ENCODE peak calls at places on chromosomes 12 and 14, in five cellular contexts. H, M, Z, B and T are unnamed samples.

GRCh38 chr14:34741840-34742239 is 27.4 kb upstream of the CFL2 start:
- DNase-seq in H (no peak), B (no peak), M (no peak), Z (no peak), T (no peak)

GRCh38 chr14:33617154-33617553 is 333.7 kb downstream of the EGLN3 start:
- DNase-seq in B (peak), Z (no peak), H (no peak), M (no peak), T (no peak)

GRCh38 chr12:18296201-18296908 is 35.0 kb downstream of the PIK3C2G start:
- DNase-seq in B (no peak), Z (no peak), M (no peak), H (no peak), T (no peak)

GRCh38 chr14:24322672-24323071 is 11.4 kb downstream of the LTB4R start:
- DNase-seq in M (no peak), H (no peak), B (no peak), Z (no peak), T (no peak)

GRCh38 chr12:131684015-131684725 is 26.7 kb upstream of the SFSWAP start:
- DNase-seq in B (no peak), M (no peak), H (no peak), Z (no peak), T (no peak)

GRCh38 chr14:34064349-34064748 is 113.5 kb upstream of the EGLN3 start:
- DNase-seq in H (no peak), Z (no peak), B (no peak), M (no peak), T (peak)

GRCh38 chr14:50932159-50932558 is 12.1 kb downstream of the PYGL start:
- DNase-seq in Z (no peak), H (no peak), M (no peak), B (no peak), T (no peak)

GRCh38 chr12:26124491-26125450 is at the start of gene BHLHE41:
- DNase-seq in Z (peak), M (peak), H (peak), B (peak), T (peak)

GRCh38 chr12:82740129-82741000 is 53.7 kb downstream of the TMTC2 start:
- DNase-seq in H (no peak), Z (no peak), M (peak), B (peak), T (no peak)

GRCh38 chr12:26493656-26494055 is 298.3 kb downstream of the SSPN start:
- DNase-seq in H (no peak), M (no peak), B (no peak), Z (no peak), T (peak)

GRCh38 chr14:90819734-90820393 is 3.6 kb upstream of the TTC7B start:
- DNase-seq in B (no peak), M (no peak), Z (no peak), H (no peak), T (peak)

GRCh38 chr12:70691018-70691672 is 53.9 kb upstream of the PTPRB start:
- DNase-seq in M (no peak), Z (no peak), H (no peak), B (peak), T (no peak)

GRCh38 chr12:89101440-89101839 is 250.9 kb downstream of the DUSP6 start:
- DNase-seq in B (no peak), Z (no peak), H (no peak), M (no peak), T (no peak)

GRCh38 chr14:54420478-54421116 is 20.6 kb downstream of the CNIH1 start:
- DNase-seq in H (no peak), B (peak), Z (peak), M (no peak), T (peak)

GRCh38 chr12:108173160-108173559 is 44.1 kb downstream of the WSCD2 start:
- DNase-seq in Z (no peak), B (no peak), M (peak), H (no peak), T (no peak)

GRCh38 chr14:52821805-52822250 is 30.4 kb upstream of the GNPNAT1 start:
- DNase-seq in M (no peak), H (no peak), B (no peak), Z (no peak), T (no peak)
- H3K4me2 ChIP-seq in M (no peak), H (no peak), B (no peak), Z (no peak), T (no peak)

GRCh38 chr12:116368196-116369194 is 91.0 kb upstream of the MED13L start:
- DNase-seq in Z (no peak), B (peak), H (no peak), M (no peak), T (peak)
- H4K8ac ChIP-seq in Z (no peak), B (no peak), H (no peak), M (no peak), T (no peak)

DNA sequence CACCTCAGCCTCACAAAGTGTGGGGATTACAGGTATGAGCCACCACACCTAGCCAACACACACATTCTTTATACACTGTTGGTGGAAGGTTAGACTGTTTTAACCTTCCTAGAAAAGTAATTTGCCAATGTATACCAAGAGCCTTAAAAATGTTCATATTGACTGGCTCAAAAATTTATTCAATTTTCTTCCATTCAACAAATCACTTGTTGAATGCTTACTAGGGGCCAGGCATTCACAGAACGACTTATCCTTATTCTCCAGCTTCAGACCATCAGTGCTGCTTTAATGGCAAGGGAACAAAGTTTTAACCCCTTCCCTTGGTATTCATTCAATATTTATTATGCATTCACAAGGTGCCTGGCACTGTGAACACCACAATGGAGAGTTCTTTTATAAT is 3.0 kb downstream of the NR2C1 start:
- DNase-seq in H (no peak), M (no peak), B (no peak), Z (no peak), T (no peak)
- H2BK12ac ChIP-seq in H (no peak), M (no peak), B (no peak), Z (no peak), T (no peak)

DNA sequence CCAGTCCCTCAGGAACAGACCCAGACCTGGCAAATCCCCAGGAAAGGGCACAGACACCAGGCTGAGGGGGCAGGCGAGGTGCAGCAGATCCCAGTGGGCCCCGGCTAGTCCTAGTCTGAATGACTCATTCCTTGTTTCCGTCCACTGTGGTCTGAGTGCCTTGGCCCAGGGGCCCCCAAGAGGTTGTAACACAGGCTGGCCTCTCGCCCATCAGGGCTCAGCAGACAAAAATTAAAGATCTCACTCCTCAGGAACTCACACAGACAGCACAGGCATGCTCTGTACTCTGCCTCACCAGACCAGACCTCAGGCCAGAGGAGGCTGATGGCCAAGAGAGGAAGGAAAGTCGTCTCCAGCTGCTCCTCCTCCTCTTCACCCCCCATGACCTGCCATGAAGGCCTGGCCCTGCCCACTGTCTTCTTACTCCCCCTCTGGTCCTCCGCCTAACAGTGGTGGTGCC is 7.7 kb upstream of the LTBP2 start:
- DNase-seq in H (no peak), M (no peak), Z (no peak), B (peak), T (peak)
- H3K4me2 ChIP-seq in H (no peak), M (no peak), Z (no peak), B (no peak), T (no peak)

GRCh38 chr12:98519257-98519907 is 4.0 kb downstream of the TMPO start:
- DNase-seq in Z (no peak), H (no peak), M (no peak), B (no peak), T (no peak)

GRCh38 chr12:98513379-98514318 is 1.7 kb upstream of the TMPO start:
- DNase-seq in B (no peak), Z (no peak), M (no peak), H (no peak), T (no peak)

GRCh38 chr12:98514984-98515367 is 414 bp upstream of the TMPO start:
- DNase-seq in B (no peak), H (no peak), Z (no peak), M (no peak), T (no peak)

GRCh38 chr12:98516184-98516873 is 939 bp downstream of the TMPO start:
- DNase-seq in M (peak), Z (peak), B (peak), H (peak), T (peak)

GRCh38 chr12:98515368-98516183 is at the start of gene TMPO:
- DNase-seq in B (peak), M (peak), Z (peak), H (peak), T (peak)
- H4K8ac ChIP-seq in B (peak), M (peak), Z (peak), H (peak), T (peak)

GRCh38 chr14:93818857-93819256 is 30.6 kb upstream of the PRIMA1 start:
- DNase-seq in M (no peak), H (no peak), Z (no peak), B (no peak), T (no peak)

GRCh38 chr14:93829839-93830481 is 41.7 kb upstream of the PRIMA1 start:
- DNase-seq in H (no peak), M (no peak), B (no peak), Z (no peak), T (no peak)

GRCh38 chr14:93825235-93825553 is 36.9 kb upstream of the PRIMA1 start:
- DNase-seq in B (no peak), Z (no peak), H (no peak), M (no peak), T (no peak)

GRCh38 chr14:93824076-93824475 is 35.8 kb upstream of the PRIMA1 start:
- DNase-seq in M (no peak), B (no peak), Z (no peak), H (no peak), T (no peak)

GRCh38 chr14:93824518-93825234 is 36.4 kb upstream of the PRIMA1 start:
- DNase-seq in H (no peak), M (no peak), B (no peak), Z (no peak), T (no peak)
- H2BK12ac ChIP-seq in H (no peak), M (no peak), B (no peak), Z (no peak), T (no peak)

GRCh38 chr14:76352639-76353281 is 23.2 kb upstream of the ESRRB start:
- DNase-seq in B (peak), Z (peak), M (peak), H (peak), T (peak)
- H3K4me2 ChIP-seq in B (peak), Z (peak), M (peak), H (peak), T (peak)

GRCh38 chr14:80570930-80571298 is 359.6 kb upstream of the DIO2 start:
- DNase-seq in H (no peak), B (no peak), Z (no peak), M (no peak), T (peak)

GRCh38 chr14:80564051-80564450 is 352.7 kb upstream of the DIO2 start:
- DNase-seq in B (no peak), H (no peak), Z (no peak), M (no peak), T (no peak)

GRCh38 chr14:80572666-80573065 is 361.4 kb upstream of the DIO2 start:
- DNase-seq in B (no peak), H (no peak), M (no peak), Z (no peak), T (peak)

GRCh38 chr14:80565001-80565400 is 353.7 kb upstream of the DIO2 start:
- DNase-seq in H (no peak), Z (no peak), M (no peak), B (no peak), T (peak)

DNA sequence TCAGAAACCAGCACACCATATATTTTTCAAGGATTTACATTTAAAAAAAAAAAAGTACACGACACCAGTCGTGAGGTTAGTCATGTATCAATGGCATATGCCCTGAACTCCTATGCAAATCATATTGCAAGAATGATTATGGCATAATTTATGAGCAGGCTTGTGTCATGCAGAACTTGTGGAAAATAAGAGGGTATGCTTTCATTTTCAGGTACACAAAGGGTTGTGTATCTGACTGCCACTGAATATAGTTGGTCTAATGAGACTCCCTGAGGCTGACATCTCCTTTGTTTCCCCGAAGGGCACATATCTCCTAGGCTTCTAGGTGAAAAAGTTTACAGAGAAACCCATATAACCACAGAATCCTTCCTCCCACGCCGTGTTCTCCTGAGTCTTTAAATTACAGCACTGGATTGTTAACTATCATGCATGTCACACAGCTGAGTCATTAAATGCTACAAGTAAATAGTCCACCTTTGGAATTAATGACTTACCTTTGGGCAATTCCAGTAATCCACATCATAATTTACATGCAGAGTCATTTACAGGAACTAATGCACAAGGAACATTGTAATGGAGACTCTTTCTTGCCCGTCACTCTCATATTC is 356.7 kb upstream of the DIO2 start:
- DNase-seq in H (no peak), Z (no peak), M (no peak), B (peak), T (peak)
- H4K8ac ChIP-seq in H (no peak), Z (no peak), M (no peak), B (no peak), T (no peak)